ENCODE peak calls at places on chromosomes 7 and 10, in five cellular contexts. G, U, B, V and A are unnamed samples. For H3K9me3, the result is how much of the 10 kb centered on the place peaks cover.

GRCh38 chr10:100568937-100569336 is 33.2 kb downstream of the HIF1AN start:
- DNase-seq in B (no peak), V (no peak), G (no peak), U (no peak), A (peak)

GRCh38 chr7:70052691-70053090 is 454.4 kb downstream of the AUTS2 start:
- DNase-seq in B (no peak), V (no peak), U (no peak), G (no peak), A (no peak)

GRCh38 chr10:110870823-110871235 is 899 bp upstream of the PDCD4 start:
- DNase-seq in U (no peak), G (peak), B (no peak), V (no peak), A (no peak)

GRCh38 chr10:16777473-16778370 is 39.5 kb downstream of the RSU1 start:
- DNase-seq in U (peak), B (no peak), G (no peak), V (no peak), A (no peak)

GRCh38 chr10:46550076-46550790 is 6.2 kb downstream of the GPRIN2 start:
- DNase-seq in V (no peak), G (peak), U (no peak), B (peak), A (peak)

GRCh38 chr7:92854501-92855238 is 18.3 kb upstream of the CDK6 start:
- DNase-seq in U (no peak), G (no peak), V (no peak), B (no peak), A (no peak)

GRCh38 chr7:39085590-39086049 is 107.9 kb downstream of the POU6F2 start:
- DNase-seq in G (no peak), B (no peak), V (no peak), U (no peak), A (no peak)

GRCh38 chr10:70283445-70284399 is at the start of gene NPFFR1:
- DNase-seq in B (no peak), G (no peak), V (no peak), U (no peak), A (no peak)

GRCh38 chr7:149398195-149398820 is 62.6 kb downstream of the ZNF777 start:
- DNase-seq in G (no peak), B (no peak), U (no peak), V (no peak), A (no peak)

GRCh38 chr10:98314577-98315284 is 46.7 kb upstream of the LOXL4 start:
- DNase-seq in V (no peak), G (no peak), U (peak), B (peak), A (no peak)

GRCh38 chr10:21524131-21524525 is 1.4 kb downstream of the SKIDA1 start:
- DNase-seq in V (no peak), G (no peak), B (no peak), U (no peak), A (no peak)

GRCh38 chr7:140475747-140476333 is 3.5 kb downstream of the MKRN1 start:
- DNase-seq in G (peak), V (peak), B (no peak), U (peak), A (no peak)

GRCh38 chr7:132049462-132050304 is 493.3 kb upstream of the PODXL start:
- DNase-seq in B (no peak), V (no peak), G (peak), U (peak), A (peak)

GRCh38 chr7:23353172-23353571 is 54.0 kb downstream of the MALSU1 start:
- DNase-seq in V (no peak), U (no peak), B (no peak), G (no peak), A (no peak)

GRCh38 chr10:102782698-102783540 is 39.2 kb downstream of the WBP1L start:
- DNase-seq in G (no peak), B (peak), U (no peak), V (no peak), A (peak)

GRCh38 chr10:102781089-102781920 is 37.6 kb downstream of the WBP1L start:
- DNase-seq in G (no peak), V (no peak), B (no peak), U (no peak), A (no peak)

GRCh38 chr10:102781921-102782542 is 38.3 kb downstream of the WBP1L start:
- DNase-seq in G (no peak), B (no peak), U (peak), V (no peak), A (no peak)

GRCh38 chr10:102785818-102786217 is 42.1 kb downstream of the WBP1L start:
- DNase-seq in U (no peak), V (no peak), G (no peak), B (no peak), A (no peak)

GRCh38 chr10:102783541-102783930 is 39.8 kb downstream of the WBP1L start:
- DNase-seq in U (peak), G (no peak), B (no peak), V (no peak), A (no peak)
- H3K9me3 ChIP-seq in U (under half), G (under half), B (under half), V (under half), A (under half)

GRCh38 chr10:128287099-128287498 is 160.9 kb upstream of the MKI67 start:
- DNase-seq in V (no peak), U (no peak), G (no peak), B (no peak), A (no peak)
- H3K4me3 ChIP-seq in V (no peak), U (no peak), G (no peak), B (no peak), A (no peak)

GRCh38 chr10:43645866-43646265 is 2.8 kb downstream of the ZNF32 start:
- DNase-seq in G (no peak), V (no peak), U (no peak), B (no peak), A (no peak)

GRCh38 chr10:43644252-43644651 is 4.4 kb downstream of the ZNF32 start:
- DNase-seq in U (no peak), V (no peak), B (no peak), G (no peak), A (no peak)

GRCh38 chr10:43640603-43641002 is 8.1 kb downstream of the ZNF32 start:
- DNase-seq in G (no peak), U (no peak), V (no peak), B (no peak), A (no peak)
- H3K9me3 ChIP-seq in G (under half), U (under half), V (under half), B (half or more), A (under half)

GRCh38 chr7:128829391-128830166 is 627 bp upstream of the FLNC start:
- DNase-seq in G (no peak), U (peak), V (no peak), B (no peak), A (no peak)
- H3K4me3 ChIP-seq in G (no peak), U (peak), V (no peak), B (peak), A (peak)

DNA sequence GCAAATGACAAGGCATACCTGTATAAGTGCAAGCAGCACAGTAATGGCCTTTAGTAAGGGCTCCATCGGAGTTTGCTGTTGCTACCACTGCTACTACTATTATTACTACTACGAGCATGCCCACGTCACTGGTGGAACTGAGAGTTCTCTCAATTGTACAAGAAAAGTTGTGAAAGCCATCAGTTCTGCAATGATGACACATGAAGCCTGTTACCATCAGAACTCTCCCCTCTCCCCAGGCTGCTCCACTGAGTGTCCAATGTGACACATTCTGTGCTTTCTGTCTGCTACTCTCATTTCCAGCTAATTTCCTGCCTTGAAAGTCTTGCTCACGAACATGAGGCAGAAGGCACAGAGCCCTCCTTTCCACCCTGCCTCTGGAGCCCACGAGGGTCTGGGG is 263.2 kb upstream of the MGMT start:
- DNase-seq in V (no peak), G (no peak), B (no peak), U (no peak), A (no peak)
- H3K9me3 ChIP-seq in V (under half), G (under half), B (under half), U (under half), A (under half)

DNA sequence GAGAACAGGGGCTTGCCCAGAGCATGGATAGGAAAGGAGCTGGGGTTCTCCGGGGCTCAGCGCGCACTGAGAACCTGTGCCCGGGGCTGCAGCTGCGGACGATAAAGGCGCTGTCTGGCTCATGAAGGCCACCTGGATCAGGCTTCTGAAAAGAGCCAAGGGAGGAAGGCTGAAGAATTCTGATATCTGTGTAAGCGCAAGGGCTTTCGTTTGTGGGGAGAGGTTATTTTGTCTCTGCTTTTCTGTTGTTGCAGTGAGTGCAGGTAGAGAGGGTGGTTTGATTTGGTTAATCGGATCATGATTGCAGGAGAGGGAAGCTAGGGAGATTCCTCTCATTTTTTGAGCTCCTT is 250.5 kb downstream of the NSUN6 start:
- DNase-seq in G (peak), B (no peak), U (no peak), V (no peak), A (no peak)
- H3K4me3 ChIP-seq in G (no peak), B (peak), U (no peak), V (no peak), A (peak)

GRCh38 chr7:2012044-2012900 is 220.5 kb downstream of the MAD1L1 start:
- DNase-seq in V (no peak), G (no peak), U (no peak), B (no peak), A (no peak)
- H3K9me3 ChIP-seq in V (under half), G (under half), U (under half), B (under half), A (under half)

GRCh38 chr7:137989590-137989989 is 12.3 kb downstream of the CREB3L2 start:
- DNase-seq in G (no peak), V (no peak), U (no peak), B (no peak), A (no peak)
- H3K4me3 ChIP-seq in G (no peak), V (no peak), U (no peak), B (no peak), A (no peak)

DNA sequence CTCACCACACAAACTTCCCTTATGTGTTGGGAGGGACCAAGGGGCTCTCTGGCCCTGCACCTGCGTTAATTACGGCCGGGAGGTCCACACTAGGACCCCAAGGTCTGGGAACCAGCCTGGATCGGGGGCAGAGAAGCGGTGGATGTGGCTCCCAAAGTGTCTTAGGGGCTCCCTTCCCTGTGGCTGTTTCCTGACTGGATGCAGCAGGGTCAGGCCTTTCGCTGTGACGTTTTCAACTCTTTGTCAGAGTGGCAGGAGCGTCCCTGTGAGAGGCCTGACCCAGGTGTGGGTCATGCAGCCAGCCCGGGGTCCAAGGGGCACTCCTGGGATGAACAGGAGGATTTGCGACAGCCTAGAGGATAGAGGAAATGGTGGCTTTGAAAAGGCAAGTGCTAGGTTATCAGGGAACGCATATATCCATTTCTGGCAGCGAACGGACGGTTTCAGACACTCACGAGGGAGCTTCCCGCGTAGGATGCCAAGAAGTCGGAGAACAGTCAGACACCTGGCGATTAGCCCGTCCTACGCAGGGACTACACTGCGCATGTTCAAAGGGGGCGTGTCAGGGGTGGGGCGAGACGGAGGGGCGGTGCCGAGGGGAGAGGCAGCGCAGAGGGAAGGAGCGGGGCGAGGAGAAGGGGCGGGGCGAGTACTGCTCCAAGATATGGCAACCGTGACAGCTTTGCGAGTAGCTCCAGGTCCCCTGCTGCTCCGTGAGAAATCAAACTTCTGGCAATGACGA is 46.2 kb upstream of the ZNF716 start:
- DNase-seq in B (no peak), U (peak), V (no peak), G (peak), A (peak)
- H3K9me3 ChIP-seq in B (half or more), U (under half), V (under half), G (under half), A (under half)

DNA sequence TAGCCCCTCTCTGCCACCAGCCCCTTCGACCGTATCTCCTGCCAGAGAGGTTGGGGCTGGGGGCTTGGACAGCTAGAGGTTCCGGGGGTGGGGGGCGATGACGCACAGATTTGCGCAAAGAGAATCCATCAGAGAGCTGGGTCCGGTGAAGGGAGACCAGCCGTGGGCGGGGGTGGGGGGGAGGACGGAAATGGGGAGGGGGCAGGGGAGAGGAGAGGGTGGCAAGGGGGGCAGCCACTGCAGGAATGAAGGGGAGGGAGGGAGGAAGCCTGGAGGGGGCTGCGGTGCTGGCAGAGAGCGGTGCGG is 1.2 kb upstream of the VGF start:
- DNase-seq in G (no peak), B (no peak), U (no peak), V (no peak), A (no peak)
- H3K4me3 ChIP-seq in G (no peak), B (no peak), U (no peak), V (no peak), A (no peak)